ENCODE peak calls at places on chromosomes 16 and 17, in ten cellular contexts. W is IMR-90, Q is AG10803, U is GM12865, E is stomach, G is fibroblast of mammary gland, X is Peyer's patch, V is lower leg skin, J is AG04450, P is tibial nerve. N is an unnamed sample.

GRCh38 chr16:19384656-19385055 is 33.0 kb upstream of the TMC5 start:
- DNase-seq in Q (no peak), U (no peak), X (peak), P (no peak), E (peak), W (no peak), J (no peak), G (no peak), V (no peak), N (no peak)

GRCh38 chr17:66633322-66633965 is 201.5 kb upstream of the CACNG5 start:
- DNase-seq in P (no peak), J (no peak), Q (peak), G (peak), U (peak), X (no peak), E (no peak), V (peak), W (peak), N (no peak)

GRCh38 chr17:651596-651995 is 63.0 kb downstream of the VPS53 start:
- DNase-seq in G (no peak), V (no peak), J (no peak), P (no peak), W (no peak), U (no peak), Q (no peak), X (no peak), E (no peak), N (no peak)

GRCh38 chr16:11685844-11686618 is 17.8 kb downstream of the SNN start:
- DNase-seq in J (no peak), V (peak), G (no peak), U (no peak), X (no peak), W (peak), E (peak), Q (peak), P (no peak), N (no peak)

GRCh38 chr17:81976332-81977210 is 858 bp upstream of the ASPSCR1 start:
- DNase-seq in E (peak), W (no peak), V (no peak), J (no peak), U (peak), P (no peak), Q (no peak), X (peak), G (no peak), N (peak)

GRCh38 chr17:35821308-35821707 is 12.0 kb downstream of the TAF15 start:
- DNase-seq in Q (no peak), E (no peak), X (no peak), P (no peak), U (no peak), J (no peak), G (no peak), V (no peak), W (no peak), N (no peak)

GRCh38 chr17:77140878-77141767 is at the start of gene SEC14L1:
- DNase-seq in X (peak), P (peak), G (peak), E (peak), W (no peak), V (peak), Q (peak), J (no peak), U (peak), N (peak)

GRCh38 chr17:50014471-50015088 is 19.6 kb upstream of the DLX3 start:
- DNase-seq in G (no peak), V (no peak), Q (no peak), X (no peak), J (no peak), E (peak), W (no peak), U (no peak), P (no peak), N (no peak)

GRCh38 chr17:72139213-72139612 is 18.4 kb downstream of the SOX9 start:
- DNase-seq in G (peak), P (no peak), U (no peak), W (peak), E (no peak), X (no peak), Q (no peak), V (no peak), J (no peak), N (no peak)

GRCh38 chr16:2476345-2476720 is 1.4 kb downstream of the TBC1D24 start:
- DNase-seq in V (no peak), E (no peak), P (no peak), G (no peak), W (no peak), X (no peak), U (no peak), J (no peak), Q (no peak), N (no peak)

GRCh38 chr17:68349157-68349556 is 57.9 kb downstream of the ARSG start:
- DNase-seq in G (no peak), J (no peak), W (no peak), E (no peak), V (no peak), X (no peak), Q (no peak), P (no peak), U (peak), N (no peak)

GRCh38 chr16:81532491-81533174 is 88.0 kb downstream of the CMIP start:
- DNase-seq in W (no peak), G (no peak), U (no peak), V (no peak), E (no peak), X (peak), Q (no peak), J (no peak), P (no peak), N (peak)

GRCh38 chr16:71723537-71724319 is 773 bp downstream of the PHLPP2 start:
- DNase-seq in Q (peak), U (peak), V (peak), W (peak), E (peak), J (no peak), P (peak), X (peak), G (peak), N (peak)

GRCh38 chr17:67759355-67760171 is 41.8 kb downstream of the NOL11 start:
- DNase-seq in W (peak), V (peak), U (no peak), X (no peak), J (peak), G (peak), E (no peak), Q (peak), P (no peak), N (peak)

GRCh38 chr17:12282056-12282455 is 261.4 kb downstream of the MAP2K4 start:
- DNase-seq in W (peak), J (peak), E (no peak), U (no peak), V (no peak), Q (peak), G (peak), P (no peak), X (no peak), N (no peak)

GRCh38 chr16:65249768-65250167 is 127.9 kb upstream of the CDH11 start:
- DNase-seq in G (peak), J (no peak), U (no peak), V (peak), Q (peak), W (no peak), P (peak), X (no peak), E (peak), N (peak)

GRCh38 chr16:69890114-69890890 is 60.8 kb upstream of the CLEC18A start:
- DNase-seq in U (no peak), P (peak), Q (peak), X (no peak), J (no peak), V (peak), G (peak), E (peak), W (peak), N (peak)

GRCh38 chr16:79623076-79623475 is 22.5 kb upstream of the MAF start:
- DNase-seq in Q (no peak), X (no peak), P (no peak), U (no peak), W (no peak), J (no peak), V (no peak), E (no peak), G (no peak), N (no peak)

GRCh38 chr16:46972971-46973456 is 460 bp downstream of the DNAJA2 start:
- DNase-seq in V (peak), P (no peak), U (peak), J (no peak), G (peak), Q (no peak), X (peak), W (no peak), E (peak), N (peak)

GRCh38 chr16:76729525-76729924 is 452.3 kb downstream of the CNTNAP4 start:
- DNase-seq in E (no peak), G (peak), V (no peak), Q (no peak), W (no peak), J (no peak), U (no peak), P (no peak), X (no peak), N (no peak)

GRCh38 chr16:10297341-10298006 is 88.4 kb upstream of the ATF7IP2 start:
- DNase-seq in P (no peak), V (peak), E (no peak), J (no peak), Q (no peak), G (no peak), W (no peak), X (no peak), U (peak), N (no peak)

GRCh38 chr17:28707339-28707720 is 4.4 kb downstream of the PROCA1 start:
- DNase-seq in X (no peak), G (no peak), Q (no peak), E (no peak), U (no peak), J (no peak), P (no peak), V (no peak), W (no peak), N (no peak)

GRCh38 chr17:28705728-28706334 is 5.9 kb downstream of the PROCA1 start:
- DNase-seq in P (no peak), W (no peak), G (no peak), X (no peak), V (no peak), U (no peak), J (no peak), Q (no peak), E (no peak), N (no peak)

GRCh38 chr17:28704219-28704858 is 7.3 kb downstream of the PROCA1 start:
- DNase-seq in J (no peak), P (no peak), X (no peak), E (no peak), W (no peak), V (no peak), U (no peak), Q (no peak), G (no peak), N (no peak)

GRCh38 chr17:28705074-28705659 is 6.5 kb downstream of the PROCA1 start:
- DNase-seq in G (no peak), E (no peak), W (no peak), V (no peak), P (no peak), Q (no peak), U (no peak), X (no peak), J (no peak), N (no peak)

GRCh38 chr17:28706471-28707338 is 5.0 kb downstream of the PROCA1 start:
- DNase-seq in J (no peak), U (no peak), W (no peak), X (no peak), P (no peak), G (no peak), Q (no peak), E (no peak), V (no peak), N (no peak)
- TF ChIP-seq CTCF in J (no peak), U (no peak), W (no peak), X (no peak), P (no peak), G (no peak), Q (no peak), E (no peak), V (no peak), N (no peak)

GRCh38 chr16:89257757-89258465 is 40.4 kb downstream of the ZNF778 start:
- DNase-seq in X (no peak), V (no peak), W (no peak), Q (no peak), J (no peak), E (no peak), G (no peak), P (no peak), U (no peak), N (no peak)

GRCh38 chr16:89253548-89254287 is 36.2 kb downstream of the ZNF778 start:
- DNase-seq in X (no peak), E (no peak), U (no peak), Q (no peak), V (no peak), P (no peak), J (no peak), W (no peak), G (no peak), N (no peak)

GRCh38 chr16:89261691-89262563 is 44.4 kb downstream of the ZNF778 start:
- DNase-seq in U (no peak), X (no peak), W (peak), V (no peak), E (peak), J (no peak), Q (peak), P (no peak), G (peak), N (no peak)

GRCh38 chr16:89256651-89257254 is 39.2 kb downstream of the ZNF778 start:
- DNase-seq in X (peak), V (peak), U (no peak), G (peak), P (no peak), Q (peak), J (no peak), E (peak), W (peak), N (peak)

GRCh38 chr16:89257281-89257731 is 39.8 kb downstream of the ZNF778 start:
- DNase-seq in X (peak), U (no peak), Q (no peak), G (no peak), E (no peak), J (no peak), V (no peak), P (no peak), W (no peak), N (no peak)
- H3K4me3 ChIP-seq in X (peak), U (no peak), Q (peak), G (peak), E (peak), J (peak), V (no peak), P (peak), W (peak), N (peak)

GRCh38 chr17:48153711-48154642 is 46.4 kb downstream of the SNX11 start:
- DNase-seq in E (peak), U (peak), V (no peak), J (peak), W (peak), G (peak), X (peak), Q (peak), P (no peak), N (no peak)
- TF ChIP-seq CTCF in E (no peak), U (peak), V (no peak), J (peak), W (peak), G (peak), X (no peak), Q (peak), P (peak), N (no peak)

GRCh38 chr16:86503830-86504229 is 6.5 kb upstream of the FOXF1 start:
- DNase-seq in X (no peak), V (no peak), J (no peak), W (no peak), E (no peak), G (no peak), P (no peak), Q (no peak), U (no peak), N (no peak)

GRCh38 chr16:86507173-86508027 is 2.9 kb upstream of the FOXF1 start:
- DNase-seq in U (no peak), V (no peak), J (no peak), Q (no peak), G (no peak), X (no peak), P (no peak), E (no peak), W (peak), N (no peak)

GRCh38 chr16:86504315-86505184 is 5.8 kb upstream of the FOXF1 start:
- DNase-seq in X (no peak), Q (no peak), W (no peak), V (no peak), U (no peak), G (no peak), E (no peak), J (no peak), P (no peak), N (no peak)

GRCh38 chr16:86505899-86506864 is 4.1 kb upstream of the FOXF1 start:
- DNase-seq in U (no peak), W (peak), E (no peak), Q (no peak), J (no peak), X (no peak), G (no peak), P (no peak), V (no peak), N (no peak)

GRCh38 chr16:86505185-86505898 is 5.0 kb upstream of the FOXF1 start:
- DNase-seq in W (peak), J (no peak), P (no peak), G (no peak), X (no peak), V (no peak), Q (no peak), U (no peak), E (no peak), N (no peak)
- H3K4me3 ChIP-seq in W (peak), J (peak), P (no peak), G (no peak), X (peak), V (no peak), Q (peak), U (no peak), E (peak), N (no peak)

GRCh38 chr17:41633498-41634197 is 9.3 kb upstream of the KRT17 start:
- DNase-seq in V (no peak), W (no peak), U (peak), X (no peak), E (no peak), G (no peak), Q (no peak), P (no peak), J (no peak), N (no peak)
- TF ChIP-seq CTCF in V (no peak), W (no peak), U (no peak), X (no peak), E (no peak), G (no peak), Q (no peak), P (no peak), J (no peak), N (no peak)

GRCh38 chr17:55577011-55577586 is 65.8 kb upstream of the SMIM36 start:
- DNase-seq in W (peak), P (peak), G (peak), J (no peak), E (no peak), V (peak), U (peak), Q (peak), X (peak), N (no peak)
- H3K4me3 ChIP-seq in W (peak), P (peak), G (peak), J (peak), E (peak), V (no peak), U (peak), Q (peak), X (peak), N (peak)